ENCODE peak calls at places on chromosomes 16 and 17, in five cellular contexts. One of them, this sample, is unnamed.

GRCh38 chr17:63150994-63151464 is 185.0 kb downstream of the TANC2 start:
- DNase-seq in astrocyte: peak; percentile 68
- DNase-seq in AG04449: no peak
- DNase-seq in ovary: no peak
- DNase-seq in GM12865: no peak
- DNase-seq in this sample: no peak

GRCh38 chr16:35450648-35451047 is 1991.2 kb downstream of the TP53TG3F start:
- DNase-seq in astrocyte: no peak
- DNase-seq in AG04449: no peak
- DNase-seq in ovary: no peak
- DNase-seq in GM12865: no peak
- DNase-seq in this sample: no peak

GRCh38 chr16:71622088-71622487 is 3.9 kb upstream of the MARVELD3 start:
- DNase-seq in astrocyte: no peak
- DNase-seq in AG04449: no peak
- DNase-seq in ovary: no peak
- DNase-seq in GM12865: peak; percentile 40
- DNase-seq in this sample: no peak

GRCh38 chr17:55495239-55495638 is 16.0 kb downstream of the SMIM36 start:
- DNase-seq in astrocyte: no peak
- DNase-seq in AG04449: no peak
- DNase-seq in ovary: no peak
- DNase-seq in GM12865: no peak
- DNase-seq in this sample: no peak

GRCh38 chr16:88461291-88462269 is 8.5 kb downstream of the ZFPM1 start:
- DNase-seq in astrocyte: no peak
- DNase-seq in AG04449: no peak
- DNase-seq in ovary: no peak
- DNase-seq in GM12865: no peak
- DNase-seq in this sample: no peak

GRCh38 chr17:37083461-37083860 is 134.7 kb downstream of the AATF start:
- DNase-seq in astrocyte: no peak
- DNase-seq in AG04449: no peak
- DNase-seq in ovary: no peak
- DNase-seq in GM12865: no peak
- DNase-seq in this sample: no peak

GRCh38 chr16:65648111-65648510 is 526.2 kb upstream of the CDH11 start:
- DNase-seq in astrocyte: no peak
- DNase-seq in AG04449: no peak
- DNase-seq in ovary: no peak
- DNase-seq in GM12865: no peak
- DNase-seq in this sample: no peak

GRCh38 chr16:90031186-90031930 is 12.1 kb upstream of the DBNDD1 start:
- DNase-seq in astrocyte: no peak
- DNase-seq in AG04449: no peak
- DNase-seq in ovary: no peak
- DNase-seq in GM12865: no peak
- DNase-seq in this sample: no peak

GRCh38 chr17:7253082-7253481 is 1.1 kb downstream of the ELP5 start:
- DNase-seq in astrocyte: no peak
- DNase-seq in AG04449: no peak
- DNase-seq in ovary: no peak
- DNase-seq in GM12865: no peak
- DNase-seq in this sample: no peak

GRCh38 chr17:44348234-44348987 is 3.3 kb downstream of the GRN start:
- DNase-seq in astrocyte: no peak
- DNase-seq in AG04449: no peak
- DNase-seq in ovary: no peak
- DNase-seq in GM12865: peak; percentile 94
- DNase-seq in this sample: peak; percentile 82

GRCh38 chr16:162271-162991 is 3.3 kb upstream of the HBM start:
- DNase-seq in astrocyte: no peak
- DNase-seq in AG04449: no peak
- DNase-seq in ovary: no peak
- DNase-seq in GM12865: no peak
- DNase-seq in this sample: no peak

GRCh38 chr16:58462997-58463891 is 36.7 kb upstream of the NDRG4 start:
- DNase-seq in astrocyte: no peak
- DNase-seq in AG04449: no peak
- DNase-seq in ovary: no peak
- DNase-seq in GM12865: no peak
- DNase-seq in this sample: peak; percentile 66

GRCh38 chr16:67155305-67156145 is 4.2 kb downstream of the TRADD start:
- DNase-seq in astrocyte: no peak
- DNase-seq in AG04449: no peak
- DNase-seq in ovary: peak; percentile 86
- DNase-seq in GM12865: peak; percentile 84
- DNase-seq in this sample: peak; percentile 95

GRCh38 chr16:89357055-89357454 is 133.3 kb downstream of the ANKRD11 start:
- DNase-seq in astrocyte: no peak
- DNase-seq in AG04449: no peak
- DNase-seq in ovary: no peak
- DNase-seq in GM12865: no peak
- DNase-seq in this sample: no peak

GRCh38 chr17:63946440-63947363 is 14.6 kb upstream of the CD79B start:
- DNase-seq in astrocyte: no peak
- DNase-seq in AG04449: no peak
- DNase-seq in ovary: no peak
- DNase-seq in GM12865: peak; percentile 80
- DNase-seq in this sample: peak; percentile 91

GRCh38 chr17:55765472-55765871 is 14.6 kb downstream of the PCTP start:
- DNase-seq in astrocyte: no peak
- DNase-seq in AG04449: no peak
- DNase-seq in ovary: no peak
- DNase-seq in GM12865: no peak
- DNase-seq in this sample: no peak

GRCh38 chr17:82832411-82832810 is 7.4 kb downstream of the ZNF750 start:
- DNase-seq in astrocyte: no peak
- DNase-seq in AG04449: no peak
- DNase-seq in ovary: no peak
- DNase-seq in GM12865: no peak
- DNase-seq in this sample: no peak

GRCh38 chr17:66255112-66255511 is 25.9 kb upstream of the APOH start:
- DNase-seq in astrocyte: peak; percentile 62
- DNase-seq in AG04449: no peak
- DNase-seq in ovary: no peak
- DNase-seq in GM12865: peak; percentile 76
- DNase-seq in this sample: peak; percentile 31

GRCh38 chr16:26672206-26672605 is 394.5 kb upstream of the C16orf82 start:
- DNase-seq in astrocyte: no peak
- DNase-seq in AG04449: no peak
- DNase-seq in ovary: no peak
- DNase-seq in GM12865: no peak
- DNase-seq in this sample: no peak

GRCh38 chr16:49779979-49780378 is 75.9 kb downstream of the ZNF423 start:
- DNase-seq in astrocyte: no peak
- DNase-seq in AG04449: no peak
- DNase-seq in ovary: no peak
- DNase-seq in GM12865: no peak
- DNase-seq in this sample: no peak

GRCh38 chr16:76531236-76531635 is 254.0 kb downstream of the CNTNAP4 start:
- DNase-seq in astrocyte: no peak
- DNase-seq in AG04449: no peak
- DNase-seq in ovary: no peak
- DNase-seq in GM12865: no peak
- DNase-seq in this sample: no peak

GRCh38 chr17:80195671-80196529 is 24.2 kb downstream of the SGSH start:
- DNase-seq in astrocyte: no peak
- DNase-seq in AG04449: no peak
- DNase-seq in ovary: no peak
- DNase-seq in GM12865: peak; percentile 43
- DNase-seq in this sample: peak; percentile 64

GRCh38 chr16:58488531-58488930 is 11.4 kb upstream of the NDRG4 start:
- DNase-seq in astrocyte: no peak
- DNase-seq in AG04449: no peak
- DNase-seq in ovary: no peak
- DNase-seq in GM12865: no peak
- DNase-seq in this sample: no peak

GRCh38 chr17:73657473-73658116 is 13.3 kb upstream of the SDK2 start:
- DNase-seq in astrocyte: no peak
- DNase-seq in AG04449: no peak
- DNase-seq in ovary: no peak
- DNase-seq in GM12865: no peak
- DNase-seq in this sample: no peak

GRCh38 chr16:64417711-64418227 is 704.1 kb downstream of the CDH11 start:
- DNase-seq in astrocyte: peak; percentile 95
- DNase-seq in AG04449: peak; percentile 82
- DNase-seq in ovary: no peak
- DNase-seq in GM12865: no peak
- DNase-seq in this sample: no peak

GRCh38 chr17:27326051-27326450 is 32.1 kb downstream of the WSB1 start:
- DNase-seq in astrocyte: no peak
- DNase-seq in AG04449: no peak
- DNase-seq in ovary: no peak
- DNase-seq in GM12865: no peak
- DNase-seq in this sample: no peak

GRCh38 chr17:66287911-66288310 is 14.5 kb upstream of the PRKCA start:
- DNase-seq in astrocyte: no peak
- DNase-seq in AG04449: no peak
- DNase-seq in ovary: no peak
- DNase-seq in GM12865: no peak
- DNase-seq in this sample: no peak

GRCh38 chr17:81083125-81083765 is 48.3 kb downstream of the BAIAP2 start:
- DNase-seq in astrocyte: no peak
- DNase-seq in AG04449: no peak
- DNase-seq in ovary: no peak
- DNase-seq in GM12865: no peak
- DNase-seq in this sample: no peak

GRCh38 chr16:56048425-56049100 is 142.7 kb upstream of the GNAO1 start:
- DNase-seq in astrocyte: no peak
- DNase-seq in AG04449: no peak
- DNase-seq in ovary: no peak
- DNase-seq in GM12865: peak; percentile 27
- DNase-seq in this sample: peak; percentile 32

GRCh38 chr16:75246504-75247205 is 4.8 kb downstream of the BCAR1 start:
- DNase-seq in astrocyte: peak; percentile 88
- DNase-seq in AG04449: no peak
- DNase-seq in ovary: peak; percentile 39
- DNase-seq in GM12865: no peak
- DNase-seq in this sample: no peak

GRCh38 chr16:12557808-12558207 is 245.9 kb downstream of the CPPED1 start:
- DNase-seq in astrocyte: no peak
- DNase-seq in AG04449: no peak
- DNase-seq in ovary: no peak
- DNase-seq in GM12865: no peak
- DNase-seq in this sample: no peak

GRCh38 chr16:66070140-66070887 is 296.2 kb upstream of the CDH5 start:
- DNase-seq in astrocyte: peak; percentile 57
- DNase-seq in AG04449: no peak
- DNase-seq in ovary: peak; percentile 84
- DNase-seq in GM12865: no peak
- DNase-seq in this sample: no peak

GRCh38 chr16:49910761-49911160 is 54.8 kb upstream of the ZNF423 start:
- DNase-seq in astrocyte: no peak
- DNase-seq in AG04449: no peak
- DNase-seq in ovary: no peak
- DNase-seq in GM12865: no peak
- DNase-seq in this sample: no peak

GRCh38 chr16:89189358-89190025 is 10.8 kb downstream of the SLC22A31 start:
- DNase-seq in astrocyte: no peak
- DNase-seq in AG04449: no peak
- DNase-seq in ovary: no peak
- DNase-seq in GM12865: no peak
- DNase-seq in this sample: no peak

GRCh38 chr16:17258848-17259713 is 211.7 kb downstream of the XYLT1 start:
- DNase-seq in astrocyte: no peak
- DNase-seq in AG04449: no peak
- DNase-seq in ovary: no peak
- DNase-seq in GM12865: peak; percentile 87
- DNase-seq in this sample: peak; percentile 73
- TF ChIP-seq CTCF in astrocyte: no peak
- TF ChIP-seq CTCF in AG04449: no peak
- TF ChIP-seq CTCF in ovary: no peak
- TF ChIP-seq CTCF in GM12865: peak; percentile 42
- TF ChIP-seq CTCF in this sample: peak; percentile 50

GRCh38 chr16:85752511-85753420 is 1.9 kb upstream of the C16orf74 start:
- DNase-seq in astrocyte: no peak
- DNase-seq in AG04449: no peak
- DNase-seq in ovary: peak; percentile 46
- DNase-seq in GM12865: peak; percentile 85
- DNase-seq in this sample: no peak
- TF ChIP-seq CTCF in astrocyte: peak; percentile 21
- TF ChIP-seq CTCF in AG04449: peak; percentile 61
- TF ChIP-seq CTCF in ovary: no peak
- TF ChIP-seq CTCF in GM12865: peak; percentile 62
- TF ChIP-seq CTCF in this sample: no peak

DNA sequence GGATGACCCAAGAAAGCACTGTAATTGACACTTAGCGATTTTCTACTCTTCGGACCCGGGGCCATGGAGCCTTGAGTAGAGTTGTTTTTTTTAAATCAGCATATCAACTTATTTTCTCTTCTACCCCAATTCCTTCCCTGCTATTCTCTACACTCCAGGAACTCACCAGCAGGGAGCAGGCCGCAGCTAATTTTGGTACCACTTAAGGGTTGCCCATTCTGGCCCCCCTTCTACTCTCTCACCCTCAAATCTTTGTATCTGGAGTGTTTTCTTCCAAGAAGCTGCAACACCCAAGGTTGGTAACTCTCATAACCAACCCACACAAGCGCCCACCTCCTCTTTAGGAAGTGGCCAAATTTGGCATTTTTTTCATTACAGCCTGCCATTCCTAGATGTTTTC is 5.5 kb upstream of the ERAL1 start:
- DNase-seq in astrocyte: no peak
- DNase-seq in AG04449: no peak
- DNase-seq in ovary: no peak
- DNase-seq in GM12865: no peak
- DNase-seq in this sample: no peak
- TF ChIP-seq CTCF in astrocyte: no peak
- TF ChIP-seq CTCF in AG04449: no peak
- TF ChIP-seq CTCF in ovary: no peak
- TF ChIP-seq CTCF in GM12865: no peak
- TF ChIP-seq CTCF in this sample: peak; percentile 21

GRCh38 chr16:6573577-6573976 is 759.1 kb upstream of the RBFOX1 start:
- DNase-seq in astrocyte: no peak
- DNase-seq in AG04449: no peak
- DNase-seq in ovary: no peak
- DNase-seq in GM12865: no peak
- DNase-seq in this sample: no peak
- TF ChIP-seq CTCF in astrocyte: no peak
- TF ChIP-seq CTCF in AG04449: no peak
- TF ChIP-seq CTCF in ovary: no peak
- TF ChIP-seq CTCF in GM12865: no peak
- TF ChIP-seq CTCF in this sample: no peak

GRCh38 chr17:35587074-35587961 is at the start of gene AP2B1:
- DNase-seq in astrocyte: peak; percentile 89
- DNase-seq in AG04449: peak; percentile 77
- DNase-seq in ovary: peak; percentile 98
- DNase-seq in GM12865: peak; percentile 98
- DNase-seq in this sample: peak; percentile 89
- TF ChIP-seq CTCF in astrocyte: no peak
- TF ChIP-seq CTCF in AG04449: no peak
- TF ChIP-seq CTCF in ovary: peak; percentile 31
- TF ChIP-seq CTCF in GM12865: no peak
- TF ChIP-seq CTCF in this sample: no peak

DNA sequence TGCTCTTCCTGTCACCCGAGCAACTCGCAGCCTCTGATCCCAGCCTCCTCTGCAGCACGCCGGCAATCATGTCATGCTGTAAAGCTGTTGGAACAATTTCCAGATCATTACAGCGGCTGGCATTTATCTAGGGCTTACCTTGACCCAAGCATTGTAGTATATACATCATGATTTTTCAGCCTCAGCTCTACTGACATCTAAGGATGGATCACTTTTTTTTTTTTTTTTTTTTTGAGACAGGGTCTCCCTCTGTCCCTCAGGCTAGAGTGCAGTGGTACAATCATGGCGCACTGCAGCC is 103.3 kb downstream of the CMIP start:
- DNase-seq in astrocyte: no peak
- DNase-seq in AG04449: no peak
- DNase-seq in ovary: no peak
- DNase-seq in GM12865: no peak
- DNase-seq in this sample: no peak
- TF ChIP-seq CTCF in astrocyte: no peak
- TF ChIP-seq CTCF in AG04449: no peak
- TF ChIP-seq CTCF in ovary: no peak
- TF ChIP-seq CTCF in GM12865: no peak
- TF ChIP-seq CTCF in this sample: no peak